ENCODE peak calls at places on chromosome 14, in four cellular contexts. One of them, this sample, is unnamed.
A peak's percentile ranks its signal among the peaks of the same experiment; 100 is the strongest.

GRCh38 chr14:100885196-100886030 is 18.1 kb downstream of the RTL1 start:
- DNase-seq in HepG2: no peak
- DNase-seq in HCT116: no peak
- DNase-seq in K562: no peak
- DNase-seq in this sample: peak; percentile 68

GRCh38 chr14:98347686-98348085 is 924.3 kb downstream of the BCL11B start:
- DNase-seq in HepG2: no peak
- DNase-seq in HCT116: no peak
- DNase-seq in K562: no peak
- DNase-seq in this sample: no peak

GRCh38 chr14:71885301-71885700 is 46.9 kb upstream of the RGS6 start:
- DNase-seq in HepG2: no peak
- DNase-seq in HCT116: no peak
- DNase-seq in K562: no peak
- DNase-seq in this sample: no peak

GRCh38 chr14:99732436-99733220 is 48.5 kb downstream of the CYP46A1 start:
- DNase-seq in HepG2: no peak
- DNase-seq in HCT116: no peak
- DNase-seq in K562: no peak
- DNase-seq in this sample: no peak

GRCh38 chr14:77543637-77544334 is 45.2 kb upstream of the ISM2 start:
- DNase-seq in HepG2: no peak
- DNase-seq in HCT116: no peak
- DNase-seq in K562: no peak
- DNase-seq in this sample: no peak

GRCh38 chr14:55609681-55610080 is 29.7 kb downstream of the KTN1 start:
- DNase-seq in HepG2: peak; percentile 13
- DNase-seq in HCT116: no peak
- DNase-seq in K562: no peak
- DNase-seq in this sample: no peak

GRCh38 chr14:102352213-102352612 is 10.5 kb downstream of the CINP start:
- DNase-seq in HepG2: no peak
- DNase-seq in HCT116: no peak
- DNase-seq in K562: no peak
- DNase-seq in this sample: no peak

GRCh38 chr14:23640524-23641141 is 4.5 kb downstream of the DHRS2 start:
- DNase-seq in HepG2: peak; percentile 54
- DNase-seq in HCT116: no peak
- DNase-seq in K562: no peak
- DNase-seq in this sample: peak; percentile 24

GRCh38 chr14:28751467-28752058 is 15.0 kb upstream of the FOXG1 start:
- DNase-seq in HepG2: peak; percentile 81
- DNase-seq in HCT116: peak; percentile 7
- DNase-seq in K562: peak; percentile 66
- DNase-seq in this sample: peak; percentile 46

GRCh38 chr14:92677955-92678354 is 70.5 kb downstream of the LGMN start:
- DNase-seq in HepG2: no peak
- DNase-seq in HCT116: no peak
- DNase-seq in K562: no peak
- DNase-seq in this sample: no peak

GRCh38 chr14:66099451-66099850 is 386.7 kb upstream of the CCDC196 start:
- DNase-seq in HepG2: no peak
- DNase-seq in HCT116: no peak
- DNase-seq in K562: no peak
- DNase-seq in this sample: no peak

GRCh38 chr14:54722791-54723432 is 156.0 kb downstream of the SAMD4A start:
- DNase-seq in HepG2: peak; percentile 28
- DNase-seq in HCT116: no peak
- DNase-seq in K562: peak; percentile 69
- DNase-seq in this sample: no peak

GRCh38 chr14:68926236-68926635 is 52.9 kb downstream of the ACTN1 start:
- DNase-seq in HepG2: no peak
- DNase-seq in HCT116: no peak
- DNase-seq in K562: no peak
- DNase-seq in this sample: no peak

GRCh38 chr14:80464531-80465149 is 253.3 kb upstream of the DIO2 start:
- DNase-seq in HepG2: no peak
- DNase-seq in HCT116: no peak
- DNase-seq in K562: no peak
- DNase-seq in this sample: no peak

GRCh38 chr14:84087986-84088531 is 1441.9 kb upstream of the FLRT2 start:
- DNase-seq in HepG2: no peak
- DNase-seq in HCT116: no peak
- DNase-seq in K562: no peak
- DNase-seq in this sample: no peak

GRCh38 chr14:71410578-71411279 is 503.5 kb downstream of the PCNX1 start:
- DNase-seq in HepG2: no peak
- DNase-seq in HCT116: no peak
- DNase-seq in K562: no peak
- DNase-seq in this sample: no peak

GRCh38 chr14:38589747-38590350 is 334.0 kb upstream of the CLEC14A start:
- DNase-seq in HepG2: no peak
- DNase-seq in HCT116: no peak
- DNase-seq in K562: no peak
- DNase-seq in this sample: no peak

GRCh38 chr14:95935228-95935822 is 58.7 kb downstream of the TUNAR start:
- DNase-seq in HepG2: peak; percentile 6
- DNase-seq in HCT116: no peak
- DNase-seq in K562: peak; percentile 19
- DNase-seq in this sample: no peak

GRCh38 chr14:103402700-103403099 is 17.5 kb downstream of the MARK3 start:
- DNase-seq in HepG2: no peak
- DNase-seq in HCT116: no peak
- DNase-seq in K562: no peak
- DNase-seq in this sample: no peak

GRCh38 chr14:85344847-85345591 is 184.9 kb upstream of the FLRT2 start:
- DNase-seq in HepG2: no peak
- DNase-seq in HCT116: no peak
- DNase-seq in K562: no peak
- DNase-seq in this sample: no peak

GRCh38 chr14:70811578-70811977 is 2.3 kb upstream of the MAP3K9 start:
- DNase-seq in HepG2: peak; percentile 61
- DNase-seq in HCT116: no peak
- DNase-seq in K562: no peak
- DNase-seq in this sample: no peak

GRCh38 chr14:24695265-24696241 is 61.6 kb upstream of the GZMB start:
- DNase-seq in HepG2: no peak
- DNase-seq in HCT116: no peak
- DNase-seq in K562: no peak
- DNase-seq in this sample: no peak

GRCh38 chr14:51716610-51717009 is 64.9 kb downstream of the FRMD6 start:
- DNase-seq in HepG2: no peak
- DNase-seq in HCT116: no peak
- DNase-seq in K562: no peak
- DNase-seq in this sample: no peak

GRCh38 chr14:64516969-64517368 is 12.4 kb downstream of the ZBTB1 start:
- DNase-seq in HepG2: no peak
- DNase-seq in HCT116: no peak
- DNase-seq in K562: no peak
- DNase-seq in this sample: no peak

GRCh38 chr14:47507866-47508265 is 167.5 kb downstream of the MDGA2 start:
- DNase-seq in HepG2: no peak
- DNase-seq in HCT116: no peak
- DNase-seq in K562: no peak
- DNase-seq in this sample: no peak

GRCh38 chr14:66476964-66477363 is 9.2 kb upstream of the CCDC196 start:
- DNase-seq in HepG2: no peak
- DNase-seq in HCT116: no peak
- DNase-seq in K562: peak; percentile 71
- DNase-seq in this sample: peak; percentile 52

GRCh38 chr14:50047274-50047676 is 69.1 kb downstream of the VCPKMT start:
- DNase-seq in HepG2: peak; percentile 79
- DNase-seq in HCT116: no peak
- DNase-seq in K562: no peak
- DNase-seq in this sample: no peak

GRCh38 chr14:50044040-50044651 is 72.2 kb downstream of the VCPKMT start:
- DNase-seq in HepG2: no peak
- DNase-seq in HCT116: no peak
- DNase-seq in K562: no peak
- DNase-seq in this sample: no peak

GRCh38 chr14:50045837-50046236 is 70.5 kb downstream of the VCPKMT start:
- DNase-seq in HepG2: no peak
- DNase-seq in HCT116: no peak
- DNase-seq in K562: no peak
- DNase-seq in this sample: no peak

GRCh38 chr14:50041980-50042379 is 74.4 kb downstream of the VCPKMT start:
- DNase-seq in HepG2: no peak
- DNase-seq in HCT116: no peak
- DNase-seq in K562: no peak
- DNase-seq in this sample: no peak

DNA sequence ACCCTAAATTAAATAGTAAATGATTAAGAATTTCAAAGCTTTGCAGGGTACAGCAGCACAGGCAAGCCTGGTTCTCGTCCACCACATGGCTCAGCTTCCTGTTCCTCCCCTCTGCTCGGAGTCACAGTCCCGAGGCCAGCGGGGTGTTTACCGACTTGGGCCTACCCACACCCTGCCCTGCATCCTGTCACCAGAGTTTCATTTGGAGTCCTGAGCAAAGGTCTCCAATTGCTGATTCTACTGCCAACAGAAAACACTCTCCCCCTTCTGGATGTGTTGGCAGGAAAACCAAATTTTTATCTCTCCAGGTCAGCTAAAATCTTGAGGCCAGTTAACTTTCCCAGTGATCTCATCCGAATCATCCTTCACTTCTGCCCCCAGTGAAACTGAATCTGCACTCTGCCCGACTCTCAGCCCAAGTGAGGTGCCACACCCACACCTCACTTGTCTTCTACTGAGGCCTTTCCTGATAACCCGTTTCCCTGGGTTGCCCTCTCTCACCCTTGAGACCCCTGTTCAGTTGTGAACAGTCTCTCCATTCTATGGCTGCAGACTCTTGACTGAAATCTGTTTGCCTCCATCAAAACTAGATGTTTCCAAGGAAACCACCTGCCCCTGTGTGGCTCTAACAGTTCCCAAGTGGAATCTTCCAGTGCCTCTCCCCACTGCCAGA is 71.2 kb downstream of the VCPKMT start:
- DNase-seq in HepG2: peak; percentile 82
- DNase-seq in HCT116: no peak
- DNase-seq in K562: peak; percentile 48
- DNase-seq in this sample: peak; percentile 32
- TF ChIP-seq REST in HepG2: peak; percentile 35
- TF ChIP-seq REST in HCT116: no peak
- TF ChIP-seq REST in K562: no peak
- TF ChIP-seq REST in this sample: peak; percentile 25

GRCh38 chr14:74263181-74263580 is 23.9 kb downstream of the VSX2 start:
- DNase-seq in HepG2: no peak
- DNase-seq in HCT116: no peak
- DNase-seq in K562: no peak
- DNase-seq in this sample: no peak
- TF ChIP-seq REST in HepG2: peak; percentile 87
- TF ChIP-seq REST in HCT116: no peak
- TF ChIP-seq REST in K562: no peak
- TF ChIP-seq REST in this sample: peak; percentile 84

GRCh38 chr14:94380225-94381148 is 7.9 kb downstream of the SERPINA1 start:
- DNase-seq in HepG2: no peak
- DNase-seq in HCT116: no peak
- DNase-seq in K562: no peak
- DNase-seq in this sample: no peak
- TF ChIP-seq REST in HepG2: no peak
- TF ChIP-seq REST in HCT116: no peak
- TF ChIP-seq REST in K562: no peak
- TF ChIP-seq REST in this sample: no peak

GRCh38 chr14:89617471-89618291 is 200.6 kb upstream of the FOXN3 start:
- DNase-seq in HepG2: peak; percentile 12
- DNase-seq in HCT116: no peak
- DNase-seq in K562: no peak
- DNase-seq in this sample: peak; percentile 66

GRCh38 chr14:89616425-89617141 is 199.6 kb upstream of the FOXN3 start:
- DNase-seq in HepG2: peak; percentile 29
- DNase-seq in HCT116: no peak
- DNase-seq in K562: no peak
- DNase-seq in this sample: peak; percentile 52

GRCh38 chr14:89615421-89615820 is 198.4 kb upstream of the FOXN3 start:
- DNase-seq in HepG2: no peak
- DNase-seq in HCT116: no peak
- DNase-seq in K562: no peak
- DNase-seq in this sample: no peak

GRCh38 chr14:89618309-89618708 is 201.3 kb upstream of the FOXN3 start:
- DNase-seq in HepG2: peak; percentile 12
- DNase-seq in HCT116: no peak
- DNase-seq in K562: no peak
- DNase-seq in this sample: peak; percentile 38

GRCh38 chr14:89617142-89617460 is 200.1 kb upstream of the FOXN3 start:
- DNase-seq in HepG2: no peak
- DNase-seq in HCT116: no peak
- DNase-seq in K562: no peak
- DNase-seq in this sample: no peak
- TF ChIP-seq REST in HepG2: no peak
- TF ChIP-seq REST in HCT116: no peak
- TF ChIP-seq REST in K562: no peak
- TF ChIP-seq REST in this sample: no peak

DNA sequence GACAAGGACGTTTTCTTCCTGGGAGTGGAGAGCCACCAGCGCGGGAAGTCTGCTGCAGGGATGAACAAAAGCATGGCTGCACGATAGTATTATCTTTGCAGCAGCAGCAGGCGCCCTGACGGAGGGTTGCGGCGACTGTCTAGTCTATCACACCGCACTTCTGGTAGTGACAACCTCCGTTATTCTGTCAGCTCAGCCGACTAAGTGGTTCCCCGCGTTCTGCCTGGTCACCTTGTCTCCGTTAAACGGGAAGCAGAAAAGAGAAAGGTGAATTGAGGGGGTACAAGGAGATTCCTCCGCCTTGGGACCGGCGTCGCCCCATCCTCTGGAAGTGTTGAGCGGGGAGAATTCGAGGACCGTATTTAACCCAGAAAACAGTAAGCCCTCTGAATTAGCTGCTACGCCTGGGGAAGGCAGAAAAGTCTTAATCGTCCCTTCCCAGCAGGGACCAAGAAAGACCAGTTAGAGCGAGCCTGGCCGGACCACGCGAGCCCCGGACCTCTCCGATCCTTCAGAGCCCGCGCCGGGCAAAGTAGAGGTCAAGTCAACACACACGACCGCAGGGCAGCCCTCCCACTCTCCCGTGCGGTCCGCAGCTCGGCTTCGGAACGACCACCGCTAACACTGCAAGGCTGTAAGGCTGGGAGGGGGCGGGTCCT is 536 bp upstream of the DAAM1 start:
- DNase-seq in HepG2: no peak
- DNase-seq in HCT116: no peak
- DNase-seq in K562: peak; percentile 86
- DNase-seq in this sample: peak; percentile 43
- TF ChIP-seq REST in HepG2: no peak
- TF ChIP-seq REST in HCT116: no peak
- TF ChIP-seq REST in K562: no peak
- TF ChIP-seq REST in this sample: no peak

GRCh38 chr14:104752735-104753527 is at the start of gene SIVA1:
- DNase-seq in HepG2: peak; percentile 97
- DNase-seq in HCT116: peak; percentile 98
- DNase-seq in K562: peak; percentile 99
- DNase-seq in this sample: peak; percentile 99
- TF ChIP-seq REST in HepG2: no peak
- TF ChIP-seq REST in HCT116: no peak
- TF ChIP-seq REST in K562: peak; percentile 45
- TF ChIP-seq REST in this sample: no peak